ENCODE peak calls at places on chromosomes 13 and 19, in seven cellular contexts. Z is SK-N-SH, J is H1, A is K562, E is GM12878, N is HCT116, Q is HepG2. W is an unnamed sample.

GRCh38 chr13:65855276-65855675 is 1374.9 kb downstream of the PCDH9 start:
- DNase-seq in Q (no peak), J (no peak), Z (no peak), E (no peak), N (no peak), A (no peak), W (no peak)

GRCh38 chr19:4911314-4911713 is 2.0 kb downstream of the UHRF1 start:
- DNase-seq in N (no peak), Q (no peak), A (no peak), E (no peak), Z (no peak), J (no peak), W (no peak)

GRCh38 chr19:51693246-51693645 is at the start of gene SPACA6:
- DNase-seq in Q (no peak), N (no peak), J (no peak), Z (peak; percentile 3), A (no peak), E (no peak), W (no peak)

GRCh38 chr19:49150106-49150943 is 4.9 kb downstream of the HRC start:
- DNase-seq in A (peak; percentile 76), Z (peak; percentile 95), N (peak; percentile 76), J (no peak), E (no peak), Q (peak; percentile 76), W (no peak)

GRCh38 chr13:93266681-93267080 is 40.1 kb downstream of the GPC6 start:
- DNase-seq in A (no peak), E (no peak), J (no peak), Z (no peak), N (no peak), Q (no peak), W (no peak)

GRCh38 chr19:49017666-49018351 is 918 bp upstream of the LHB start:
- DNase-seq in J (no peak), A (peak; percentile 72), Q (peak; percentile 41), E (no peak), Z (peak; percentile 89), N (peak; percentile 60), W (no peak)

GRCh38 chr19:22601906-22602630 is 32.1 kb upstream of the ZNF492 start:
- DNase-seq in J (no peak), N (no peak), E (no peak), Q (no peak), Z (no peak), A (no peak), W (no peak)

GRCh38 chr19:22326219-22326618 is 40.0 kb downstream of the ZNF729 start:
- DNase-seq in N (no peak), A (no peak), J (no peak), Z (no peak), Q (no peak), E (no peak), W (no peak)

GRCh38 chr13:30978981-30979956 is 46.8 kb downstream of the TEX26 start:
- DNase-seq in J (peak; percentile 85), Q (peak; percentile 16), A (peak; percentile 19), E (no peak), Z (peak; percentile 29), N (peak; percentile 38), W (no peak)

GRCh38 chr13:36251528-36251927 is 37.2 kb upstream of the SOHLH2 start:
- DNase-seq in E (no peak), J (no peak), A (no peak), Q (no peak), Z (no peak), N (no peak), W (no peak)

GRCh38 chr13:71712988-71713653 is 153.9 kb downstream of the DACH1 start:
- DNase-seq in N (no peak), E (no peak), J (peak; percentile 5), Z (peak; percentile 65), Q (peak; percentile 49), A (no peak), W (no peak)

GRCh38 chr19:13997637-13997962 is 8.5 kb downstream of the RFX1 start:
- DNase-seq in N (no peak), A (peak; percentile 6), J (no peak), E (no peak), Q (no peak), Z (no peak), W (no peak)

GRCh38 chr13:87274209-87274819 is 396.9 kb upstream of the SLITRK5 start:
- DNase-seq in E (no peak), A (peak; percentile 2), N (peak; percentile 39), Z (peak; percentile 25), J (no peak), Q (peak; percentile 43), W (no peak)

GRCh38 chr19:30629086-30629485 is 256.9 kb downstream of the ZNF536 start:
- DNase-seq in J (no peak), A (no peak), E (no peak), Q (no peak), N (no peak), Z (no peak), W (no peak)

GRCh38 chr19:30622276-30622675 is 250.1 kb downstream of the ZNF536 start:
- DNase-seq in Q (no peak), Z (no peak), A (no peak), E (no peak), J (no peak), N (no peak), W (no peak)

GRCh38 chr19:30625947-30626346 is 253.8 kb downstream of the ZNF536 start:
- DNase-seq in Q (no peak), A (no peak), E (no peak), Z (no peak), N (no peak), J (no peak), W (no peak)

GRCh38 chr19:30630289-30631034 is 258.3 kb downstream of the ZNF536 start:
- DNase-seq in Z (peak; percentile 73), Q (no peak), A (no peak), E (no peak), N (no peak), J (no peak), W (no peak)

GRCh38 chr19:30626567-30626966 is 254.4 kb downstream of the ZNF536 start:
- DNase-seq in Z (no peak), E (no peak), J (no peak), Q (no peak), N (no peak), A (no peak), W (no peak)
- TF ChIP-seq SIN3A in Z (no peak), E (no peak), J (no peak), Q (no peak), N (no peak), A (no peak), W (no peak)

GRCh38 chr19:45119582-45119981 is 26.6 kb downstream of the PPP1R37 start:
- DNase-seq in N (no peak), Z (no peak), J (no peak), A (no peak), Q (no peak), E (no peak), W (no peak)
- H3K27ac ChIP-seq in N (no peak overlapping the region), Z (no peak overlapping the region), J (no peak overlapping the region), A (no peak overlapping the region), Q (no peak overlapping the region), E (peak overlapping the region; percentile 66), W (no peak overlapping the region)

DNA sequence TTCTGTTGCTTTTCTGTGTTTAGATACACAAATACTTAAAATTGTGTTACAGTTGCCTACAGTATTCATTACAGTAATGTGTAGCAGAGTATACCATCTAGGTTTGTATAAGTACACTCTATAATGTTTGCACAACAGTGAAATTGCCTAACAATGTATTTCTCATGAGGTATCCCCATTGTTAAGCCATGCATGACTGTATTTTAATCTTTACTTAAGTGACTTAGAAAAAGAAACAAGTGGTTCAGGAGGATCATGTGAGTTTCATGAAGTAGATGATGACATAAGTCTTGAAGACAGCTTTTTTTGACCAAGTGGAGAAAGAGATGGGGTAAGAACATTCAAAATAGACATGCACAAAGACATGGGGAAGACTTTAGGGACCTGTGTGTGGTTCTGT is 8.4 kb upstream of the KCTD4 start:
- DNase-seq in Q (no peak), Z (no peak), E (no peak), A (no peak), N (no peak), J (no peak), W (no peak)
- H3K36me3 ChIP-seq in Q (peaks cover 19% of the 10 kb centered on the region), Z (peaks cover 10% of the 10 kb centered on the region), E (peaks cover 6% of the 10 kb centered on the region), A (peaks cover 31% of the 10 kb centered on the region), N (peaks cover 13% of the 10 kb centered on the region), J (peaks cover 7% of the 10 kb centered on the region), W (no peaks in the 10 kb centered on the region)

GRCh38 chr19:19305066-19305465 is 15.2 kb downstream of the SUGP1 start:
- DNase-seq in A (no peak), J (no peak), N (no peak), Z (no peak), E (no peak), Q (no peak), W (no peak)
- TF ChIP-seq SIN3A in A (no peak), J (no peak), N (no peak), Z (no peak), E (no peak), Q (no peak), W (no peak)

GRCh38 chr13:99978781-99979452 is 2.7 kb upstream of the ZIC2 start:
- DNase-seq in Q (no peak), E (no peak), Z (peak; percentile 49), J (no peak), N (no peak), A (no peak), W (no peak)
- H3K27ac ChIP-seq in Q (no peak overlapping the region), E (no peak overlapping the region), Z (no peak overlapping the region), J (no peak overlapping the region), N (peak overlapping the region; percentile 95), A (no peak overlapping the region), W (peak overlapping the region; percentile 79)

GRCh38 chr19:10332158-10332964 is 968 bp downstream of the RAVER1 start:
- DNase-seq in N (no peak), Q (peak; percentile 71), J (no peak), Z (no peak), A (no peak), E (no peak), W (no peak)
- H3K36me3 ChIP-seq in N (peaks cover 35% of the 10 kb centered on the region), Q (peaks cover 36% of the 10 kb centered on the region), J (peaks cover 29% of the 10 kb centered on the region), Z (peaks cover 26% of the 10 kb centered on the region), A (peaks cover 48% of the 10 kb centered on the region), E (peaks cover 19% of the 10 kb centered on the region), W (peaks cover 12% of the 10 kb centered on the region)

GRCh38 chr13:94917814-94918213 is 205.5 kb upstream of the SOX21 start:
- DNase-seq in N (no peak), J (peak; percentile 9), Z (no peak), Q (no peak), A (no peak), E (no peak), W (no peak)
- TF ChIP-seq SIN3A in N (no peak), J (no peak), Z (no peak), Q (no peak), A (no peak), E (no peak), W (no peak)

W was measured in Panc1.